ENCODE peak calls at places on chromosomes 5 and 9, in five cellular contexts. One of them, this sample, is unnamed.

GRCh38 chr9:123416171-123416570 is 60.2 kb downstream of the CRB2 start:
- DNase-seq in astrocyte: no peak
- DNase-seq in PC-3: no peak
- DNase-seq in H9: no peak
- DNase-seq in IMR-90: no peak
- DNase-seq in this sample: no peak

GRCh38 chr5:135894789-135895188 is 852 bp downstream of the IL9 start:
- DNase-seq in astrocyte: no peak
- DNase-seq in PC-3: no peak
- DNase-seq in H9: no peak
- DNase-seq in IMR-90: no peak
- DNase-seq in this sample: no peak

GRCh38 chr5:133309981-133310630 is 258.3 kb downstream of the HSPA4 start:
- DNase-seq in astrocyte: no peak
- DNase-seq in PC-3: peak
- DNase-seq in H9: no peak
- DNase-seq in IMR-90: peak
- DNase-seq in this sample: no peak

GRCh38 chr5:53173083-53173482 is 63.5 kb upstream of the MOCS2 start:
- DNase-seq in astrocyte: no peak
- DNase-seq in PC-3: no peak
- DNase-seq in H9: no peak
- DNase-seq in IMR-90: no peak
- DNase-seq in this sample: no peak

GRCh38 chr9:113648586-113648985 is 185.1 kb downstream of the RGS3 start:
- DNase-seq in astrocyte: no peak
- DNase-seq in PC-3: no peak
- DNase-seq in H9: no peak
- DNase-seq in IMR-90: no peak
- DNase-seq in this sample: no peak

GRCh38 chr5:51983161-51983560 is 599.9 kb downstream of the ISL1 start:
- DNase-seq in astrocyte: no peak
- DNase-seq in PC-3: no peak
- DNase-seq in H9: no peak
- DNase-seq in IMR-90: no peak
- DNase-seq in this sample: no peak

GRCh38 chr5:175671013-175671412 is 13.1 kb downstream of the HRH2 start:
- DNase-seq in astrocyte: no peak
- DNase-seq in PC-3: no peak
- DNase-seq in H9: no peak
- DNase-seq in IMR-90: no peak
- DNase-seq in this sample: no peak

GRCh38 chr5:136979131-136979530 is 520.0 kb downstream of the SPOCK1 start:
- DNase-seq in astrocyte: peak
- DNase-seq in PC-3: no peak
- DNase-seq in H9: no peak
- DNase-seq in IMR-90: peak
- DNase-seq in this sample: no peak

GRCh38 chr9:110615526-110615925 is 36.0 kb upstream of the SVEP1 start:
- DNase-seq in astrocyte: peak
- DNase-seq in PC-3: no peak
- DNase-seq in H9: no peak
- DNase-seq in IMR-90: peak
- DNase-seq in this sample: no peak

GRCh38 chr5:57466544-57466943 is 16.1 kb downstream of the ACTBL2 start:
- DNase-seq in astrocyte: no peak
- DNase-seq in PC-3: no peak
- DNase-seq in H9: no peak
- DNase-seq in IMR-90: no peak
- DNase-seq in this sample: no peak

GRCh38 chr9:109458453-109459211 is 39.5 kb downstream of the PTPN3 start:
- DNase-seq in astrocyte: no peak
- DNase-seq in PC-3: no peak
- DNase-seq in H9: no peak
- DNase-seq in IMR-90: no peak
- DNase-seq in this sample: no peak

GRCh38 chr9:35729700-35730485 is 2.1 kb downstream of the TLN1 start:
- DNase-seq in astrocyte: peak
- DNase-seq in PC-3: peak
- DNase-seq in H9: peak
- DNase-seq in IMR-90: peak
- DNase-seq in this sample: peak

GRCh38 chr5:130759061-130759460 is 406.0 kb downstream of the HINT1 start:
- DNase-seq in astrocyte: no peak
- DNase-seq in PC-3: no peak
- DNase-seq in H9: no peak
- DNase-seq in IMR-90: no peak
- DNase-seq in this sample: no peak

GRCh38 chr5:37840036-37840909 is at the start of gene GDNF:
- DNase-seq in astrocyte: peak
- DNase-seq in PC-3: peak
- DNase-seq in H9: peak
- DNase-seq in IMR-90: peak
- DNase-seq in this sample: peak

GRCh38 chr5:144230806-144231205 is 60.1 kb downstream of the KCTD16 start:
- DNase-seq in astrocyte: no peak
- DNase-seq in PC-3: no peak
- DNase-seq in H9: no peak
- DNase-seq in IMR-90: no peak
- DNase-seq in this sample: no peak

GRCh38 chr5:132008961-132009680 is 2.3 kb downstream of the ACSL6 start:
- DNase-seq in astrocyte: no peak
- DNase-seq in PC-3: peak
- DNase-seq in H9: no peak
- DNase-seq in IMR-90: no peak
- DNase-seq in this sample: no peak

GRCh38 chr5:159911349-159911748 is 4.9 kb upstream of the ADRA1B start:
- DNase-seq in astrocyte: no peak
- DNase-seq in PC-3: no peak
- DNase-seq in H9: no peak
- DNase-seq in IMR-90: no peak
- DNase-seq in this sample: no peak

GRCh38 chr9:6715755-6716643 is 41.8 kb upstream of the KDM4C start:
- DNase-seq in astrocyte: peak
- DNase-seq in PC-3: peak
- DNase-seq in H9: peak
- DNase-seq in IMR-90: no peak
- DNase-seq in this sample: no peak

GRCh38 chr5:1873242-1873959 is 9.3 kb downstream of the IRX4 start:
- DNase-seq in astrocyte: no peak
- DNase-seq in PC-3: no peak
- DNase-seq in H9: no peak
- DNase-seq in IMR-90: no peak
- DNase-seq in this sample: no peak

GRCh38 chr5:9851458-9851857 is 221.3 kb upstream of the TAS2R1 start:
- DNase-seq in astrocyte: peak
- DNase-seq in PC-3: peak
- DNase-seq in H9: no peak
- DNase-seq in IMR-90: peak
- DNase-seq in this sample: peak

GRCh38 chr9:101604287-101604686 is 9.5 kb upstream of the PPP3R2 start:
- DNase-seq in astrocyte: no peak
- DNase-seq in PC-3: no peak
- DNase-seq in H9: no peak
- DNase-seq in IMR-90: no peak
- DNase-seq in this sample: no peak

GRCh38 chr9:79610019-79610760 is 38.4 kb downstream of the TLE4 start:
- DNase-seq in astrocyte: peak
- DNase-seq in PC-3: no peak
- DNase-seq in H9: no peak
- DNase-seq in IMR-90: peak
- DNase-seq in this sample: peak

GRCh38 chr9:93094294-93095204 is 1.5 kb upstream of the CARD19 start:
- DNase-seq in astrocyte: no peak
- DNase-seq in PC-3: no peak
- DNase-seq in H9: no peak
- DNase-seq in IMR-90: no peak
- DNase-seq in this sample: peak

GRCh38 chr9:129467004-129467588 is 153.8 kb downstream of the C9orf50 start:
- DNase-seq in astrocyte: no peak
- DNase-seq in PC-3: no peak
- DNase-seq in H9: no peak
- DNase-seq in IMR-90: no peak
- DNase-seq in this sample: no peak

GRCh38 chr5:43312076-43312620 is 1.1 kb downstream of the HMGCS1 start:
- DNase-seq in astrocyte: no peak
- DNase-seq in PC-3: no peak
- DNase-seq in H9: no peak
- DNase-seq in IMR-90: no peak
- DNase-seq in this sample: no peak

DNA sequence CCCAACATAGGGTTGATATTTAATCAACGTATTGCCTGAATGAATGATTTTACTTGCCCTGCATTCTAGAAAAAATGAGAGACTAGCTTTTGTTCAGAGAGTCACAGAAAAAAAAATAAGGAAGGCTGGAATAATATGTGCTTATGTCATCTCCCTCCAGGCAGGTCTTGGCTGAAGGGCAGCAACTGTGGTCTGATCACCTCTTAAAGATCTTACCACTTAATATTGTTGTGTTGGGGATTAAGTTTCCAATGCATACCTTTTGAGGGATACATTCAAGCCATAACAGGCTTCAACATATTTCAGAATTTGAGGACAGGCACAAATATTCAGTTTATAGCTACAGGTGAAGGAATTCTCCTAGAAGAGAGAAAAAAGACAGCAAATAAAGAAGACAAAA is 157.3 kb upstream of the S1PR3 start:
- DNase-seq in astrocyte: no peak
- DNase-seq in PC-3: no peak
- DNase-seq in H9: no peak
- DNase-seq in IMR-90: no peak
- DNase-seq in this sample: no peak
- H3K9ac ChIP-seq in astrocyte: no peak
- H3K9ac ChIP-seq in PC-3: no peak
- H3K9ac ChIP-seq in H9: no peak
- H3K9ac ChIP-seq in IMR-90: no peak
- H3K9ac ChIP-seq in this sample: no peak

GRCh38 chr9:78566521-78566920 is 269.6 kb downstream of the PSAT1 start:
- DNase-seq in astrocyte: no peak
- DNase-seq in PC-3: no peak
- DNase-seq in H9: no peak
- DNase-seq in IMR-90: no peak
- DNase-seq in this sample: no peak
- H3K9ac ChIP-seq in astrocyte: no peak
- H3K9ac ChIP-seq in PC-3: no peak
- H3K9ac ChIP-seq in H9: no peak
- H3K9ac ChIP-seq in IMR-90: peak
- H3K9ac ChIP-seq in this sample: no peak

DNA sequence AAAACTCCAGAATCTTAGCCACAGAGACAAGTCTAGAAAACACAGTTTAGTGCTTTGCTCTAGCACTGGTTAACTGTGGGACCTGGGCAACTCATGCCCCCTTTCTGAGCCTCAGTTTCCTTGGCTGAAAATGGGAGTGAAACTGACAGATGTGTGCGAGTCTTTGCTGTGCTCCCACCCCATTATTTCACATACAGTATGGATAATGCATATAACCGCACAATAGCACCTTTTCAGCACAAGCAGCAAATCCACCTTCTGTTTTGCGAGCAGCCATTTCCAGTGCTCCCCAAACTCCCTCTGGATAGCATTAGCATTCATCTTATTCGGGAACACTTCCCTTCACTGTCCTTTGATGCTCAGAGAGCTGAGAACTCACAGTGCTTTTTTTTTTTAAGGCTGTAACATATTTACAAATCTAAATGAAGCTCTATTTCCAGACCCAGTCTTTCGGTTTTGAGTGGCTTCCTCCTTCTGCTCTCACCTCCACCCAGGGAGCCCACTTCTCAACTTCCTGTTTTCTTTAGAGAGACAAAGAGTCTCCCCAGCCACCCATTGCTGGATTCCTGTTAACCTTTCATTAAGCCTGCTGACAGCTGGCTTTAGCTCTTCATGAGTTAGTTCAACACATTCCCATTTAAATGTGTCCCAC is 49.2 kb downstream of the TIMD4 start:
- DNase-seq in astrocyte: no peak
- DNase-seq in PC-3: no peak
- DNase-seq in H9: peak
- DNase-seq in IMR-90: no peak
- DNase-seq in this sample: no peak
- H3K9ac ChIP-seq in astrocyte: no peak
- H3K9ac ChIP-seq in PC-3: no peak
- H3K9ac ChIP-seq in H9: peak
- H3K9ac ChIP-seq in IMR-90: no peak
- H3K9ac ChIP-seq in this sample: no peak

GRCh38 chr5:123066016-123066415 is 23.0 kb upstream of the PRDM6 start:
- DNase-seq in astrocyte: no peak
- DNase-seq in PC-3: peak
- DNase-seq in H9: no peak
- DNase-seq in IMR-90: no peak
- DNase-seq in this sample: no peak

GRCh38 chr5:123068368-123068767 is 20.7 kb upstream of the PRDM6 start:
- DNase-seq in astrocyte: no peak
- DNase-seq in PC-3: peak
- DNase-seq in H9: no peak
- DNase-seq in IMR-90: no peak
- DNase-seq in this sample: no peak
- H3K9ac ChIP-seq in astrocyte: no peak
- H3K9ac ChIP-seq in PC-3: no peak
- H3K9ac ChIP-seq in H9: no peak
- H3K9ac ChIP-seq in IMR-90: no peak
- H3K9ac ChIP-seq in this sample: no peak

GRCh38 chr9:134933076-134933659 is 15.5 kb upstream of the FCN1 start:
- DNase-seq in astrocyte: no peak
- DNase-seq in PC-3: no peak
- DNase-seq in H9: no peak
- DNase-seq in IMR-90: no peak
- DNase-seq in this sample: no peak
- H3K9ac ChIP-seq in astrocyte: no peak
- H3K9ac ChIP-seq in PC-3: no peak
- H3K9ac ChIP-seq in H9: no peak
- H3K9ac ChIP-seq in IMR-90: no peak
- H3K9ac ChIP-seq in this sample: no peak